ENCODE peak calls at places on chromosomes 11 and 22, in six cellular contexts. Y is MM.1S, J is H9, Q is fibroblast of lung, X is A549, T is left ventricle myocardium inferior. P is an unnamed sample. For H3K9me3, the result is how much of the 10 kb centered on the place peaks cover.

GRCh38 chr22:46212195-46212594 is 37.9 kb downstream of the CDPF1 start:
- DNase-seq in T (no peak), J (no peak), Y (no peak), Q (no peak), X (no peak), P (no peak)

GRCh38 chr11:97854357-97854756 is 1166.4 kb upstream of the CNTN5 start:
- DNase-seq in Y (no peak), J (no peak), X (no peak), T (no peak), Q (no peak), P (no peak)

GRCh38 chr11:77029829-77030228 is 4.4 kb upstream of the B3GNT6 start:
- DNase-seq in J (no peak), Y (no peak), X (no peak), Q (no peak), T (no peak), P (no peak)

GRCh38 chr22:39592104-39593060 is 21.8 kb downstream of the CACNA1I start:
- DNase-seq in Y (no peak), T (no peak), Q (peak), X (peak), J (no peak), P (no peak)

GRCh38 chr11:35082322-35083180 is 56.4 kb upstream of the CD44 start:
- DNase-seq in X (peak), Q (peak), J (peak), Y (peak), T (peak), P (peak)

GRCh38 chr22:30275625-30276024 is 9.0 kb upstream of the OSM start:
- DNase-seq in X (no peak), Y (no peak), T (no peak), Q (no peak), J (no peak), P (no peak)

GRCh38 chr11:121241300-121242176 is 51.0 kb upstream of the SC5D start:
- DNase-seq in J (peak), Q (no peak), Y (no peak), X (no peak), T (no peak), P (no peak)

GRCh38 chr11:19460718-19461405 is 220.1 kb upstream of the E2F8 start:
- DNase-seq in Y (no peak), T (peak), Q (peak), J (no peak), X (no peak), P (no peak)

GRCh38 chr11:118851970-118852369 is 31.7 kb upstream of the CXCR5 start:
- DNase-seq in Y (peak), X (no peak), T (no peak), J (no peak), Q (no peak), P (no peak)

GRCh38 chr11:126465573-126466287 is 110.2 kb downstream of the ST3GAL4 start:
- DNase-seq in X (no peak), T (no peak), Y (peak), Q (no peak), J (no peak), P (no peak)

GRCh38 chr11:22512457-22512856 is 113.2 kb downstream of the FANCF start:
- DNase-seq in J (no peak), T (no peak), X (no peak), Y (no peak), Q (no peak), P (no peak)

GRCh38 chr11:60914620-60915249 is 777 bp downstream of the TMEM109 start:
- DNase-seq in J (peak), X (peak), Q (peak), Y (peak), T (no peak), P (peak)

GRCh38 chr22:22704156-22704946 is 59.9 kb downstream of the GGTLC2 start:
- DNase-seq in J (peak), Y (no peak), X (no peak), Q (no peak), T (no peak), P (no peak)

GRCh38 chr11:94171693-94172440 is 43.2 kb downstream of the PANX1 start:
- DNase-seq in Y (peak), J (peak), Q (peak), T (no peak), X (peak), P (no peak)

GRCh38 chr11:131632971-131633370 is 262.6 kb downstream of the NTM start:
- DNase-seq in Y (no peak), X (no peak), Q (no peak), J (no peak), T (no peak), P (no peak)

GRCh38 chr11:83819936-83820549 is 533.9 kb upstream of the CCDC90B start:
- DNase-seq in Y (peak), X (peak), Q (peak), J (no peak), T (no peak), P (no peak)

GRCh38 chr11:130850185-130850944 is 65.9 kb downstream of the SNX19 start:
- DNase-seq in X (no peak), Q (no peak), T (no peak), J (no peak), Y (no peak), P (no peak)

GRCh38 chr11:57288771-57289579 is 35.8 kb downstream of the TNKS1BP1 start:
- DNase-seq in T (no peak), Q (peak), Y (no peak), X (no peak), J (no peak), P (no peak)

GRCh38 chr11:7577226-7577882 is 63.6 kb downstream of the PPFIBP2 start:
- DNase-seq in Y (no peak), X (no peak), J (no peak), T (peak), Q (peak), P (peak)

GRCh38 chr11:27950339-27950738 is 157.6 kb downstream of the KIF18A start:
- DNase-seq in J (peak), X (no peak), Q (no peak), T (no peak), Y (no peak), P (no peak)

GRCh38 chr11:33700425-33701271 is at the start of gene C11orf91:
- DNase-seq in X (peak), J (peak), Q (peak), Y (peak), T (peak), P (peak)

GRCh38 chr22:44026066-44026629 is 2.0 kb downstream of the PARVB start:
- DNase-seq in Y (no peak), X (no peak), Q (no peak), T (no peak), J (no peak), P (no peak)

GRCh38 chr22:45887202-45888131 is 89.5 kb downstream of the WNT7B start:
- DNase-seq in J (peak), Q (no peak), Y (no peak), T (peak), X (no peak), P (no peak)

GRCh38 chr11:5791165-5791564 is at the start of gene OR52N1:
- DNase-seq in J (no peak), Q (no peak), X (no peak), T (no peak), Y (no peak), P (no peak)

GRCh38 chr11:36373040-36374010 is 77.2 kb downstream of the PRR5L start:
- DNase-seq in Q (no peak), J (no peak), Y (no peak), T (no peak), X (no peak), P (no peak)

GRCh38 chr11:41943671-41944070 is 484.2 kb upstream of the LRRC4C start:
- DNase-seq in J (no peak), T (no peak), Q (no peak), Y (no peak), X (no peak), P (no peak)

GRCh38 chr11:65437436-65438227 is 15.0 kb downstream of the NEAT1 start:
- DNase-seq in Q (peak), X (no peak), J (no peak), T (no peak), Y (no peak), P (peak)

GRCh38 chr11:78346799-78347198 is 70.8 kb downstream of the GAB2 start:
- DNase-seq in X (no peak), Q (no peak), T (no peak), Y (no peak), J (no peak), P (no peak)

GRCh38 chr22:50173221-50173982 is 2.9 kb downstream of the PANX2 start:
- DNase-seq in X (no peak), Q (no peak), T (no peak), Y (no peak), J (no peak), P (no peak)

GRCh38 chr11:18676803-18677202 is 21.8 kb upstream of the TMEM86A start:
- DNase-seq in Y (no peak), T (no peak), J (no peak), X (no peak), Q (no peak), P (no peak)

GRCh38 chr11:68135161-68135560 is 14.0 kb upstream of the CHKA start:
- DNase-seq in J (no peak), X (no peak), Q (no peak), T (no peak), Y (no peak), P (no peak)
- H3K9me3 ChIP-seq in J (under half), X (under half), Q (under half), T (under half), Y (under half), P (under half)

GRCh38 chr11:122864386-122864785 is 18.2 kb upstream of the JHY start:
- DNase-seq in J (no peak), X (no peak), Y (no peak), T (no peak), Q (no peak), P (no peak)
- TF ChIP-seq CTCF in J (no peak), X (no peak), Y (no peak), T (no peak), Q (no peak), P (no peak)

DNA sequence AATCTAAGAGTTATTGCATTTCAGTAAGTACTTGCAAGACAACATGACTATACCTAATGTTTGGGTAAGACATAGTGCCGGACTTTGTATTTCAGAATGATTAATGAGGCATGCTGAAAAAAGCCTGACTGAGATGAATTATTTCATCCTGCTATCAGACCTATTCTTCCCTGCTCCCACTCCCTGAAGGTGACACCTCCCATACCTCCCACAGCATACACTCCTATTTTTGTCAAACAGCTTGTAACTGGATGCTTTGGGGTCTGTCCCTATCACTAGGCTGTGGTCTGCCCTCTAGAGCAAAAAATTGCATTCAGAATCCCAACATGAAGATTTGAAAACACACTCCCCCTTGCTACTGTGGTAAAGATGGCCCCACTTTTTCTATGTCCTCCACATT is 10.9 kb upstream of the SCN3B start:
- DNase-seq in Q (no peak), J (no peak), T (no peak), X (no peak), Y (no peak), P (no peak)
- H3K9me3 ChIP-seq in Q (under half), J (under half), T (under half), X (under half), Y (under half), P (under half)

DNA sequence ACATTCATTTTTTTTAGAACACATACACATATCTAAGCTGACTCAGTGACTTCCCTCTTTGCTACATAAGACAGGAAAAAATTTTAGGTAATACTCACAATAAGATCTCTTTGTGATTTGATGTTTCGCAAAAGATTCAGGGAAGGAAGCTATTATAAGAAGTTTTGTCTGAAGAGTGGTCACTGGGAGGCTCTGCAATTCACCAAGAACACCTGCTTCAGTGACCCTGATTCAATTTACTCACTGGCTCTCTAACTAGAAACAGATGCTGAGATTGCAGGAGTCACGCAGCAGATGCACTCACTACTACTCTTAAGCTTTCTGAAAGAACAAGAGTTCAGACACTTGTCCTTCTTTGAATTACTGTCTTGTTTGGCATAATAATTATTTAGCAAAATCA is 193.6 kb upstream of the DDI1 start:
- DNase-seq in T (no peak), Y (no peak), Q (peak), J (no peak), X (no peak), P (no peak)
- TF ChIP-seq CTCF in T (no peak), Y (no peak), Q (no peak), J (no peak), X (no peak), P (no peak)

DNA sequence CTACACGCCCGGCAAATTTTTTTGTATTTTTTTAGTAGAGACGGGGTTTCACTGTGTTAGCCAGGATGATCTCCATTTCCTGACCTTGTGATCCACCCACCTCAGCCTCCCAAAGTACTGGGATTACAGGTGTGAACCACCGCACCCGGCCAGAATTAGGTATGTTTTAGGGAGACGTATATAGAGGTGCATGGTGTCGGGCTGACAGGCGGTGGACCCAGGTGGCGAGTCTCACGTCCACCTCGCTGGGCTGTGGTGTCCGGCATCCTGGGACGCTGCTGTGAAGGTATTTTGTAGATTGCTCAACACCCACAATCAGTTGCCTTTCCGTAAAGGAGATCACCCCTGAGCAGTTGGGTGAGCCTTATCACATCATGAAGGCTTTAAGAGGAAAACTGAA is 728.6 kb downstream of the BRD1 start:
- DNase-seq in T (no peak), Q (no peak), J (no peak), Y (no peak), X (no peak), P (no peak)
- H3K9me3 ChIP-seq in T (under half), Q (under half), J (under half), Y (under half), X (under half), P (under half)

DNA sequence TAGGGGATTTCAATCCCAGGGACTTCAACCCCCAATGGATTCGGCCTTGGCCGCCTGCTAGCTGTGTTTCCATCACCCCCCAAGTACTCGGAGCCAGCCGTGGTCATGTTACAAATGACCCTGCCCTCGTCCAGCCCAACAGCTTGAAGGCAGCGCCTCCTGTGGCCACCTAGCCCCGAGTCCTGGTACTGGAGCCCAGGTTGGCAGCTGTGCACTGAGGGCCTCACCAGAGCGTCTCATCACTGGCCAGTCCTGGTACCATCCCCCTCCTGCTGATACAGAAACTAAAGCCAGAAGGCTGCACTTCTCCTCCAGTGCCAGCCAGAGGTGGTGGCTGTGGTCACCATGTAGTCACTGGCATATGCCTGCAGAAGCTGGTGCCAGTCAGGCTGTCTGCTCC is 44.9 kb upstream of the FADD start:
- DNase-seq in T (no peak), Y (no peak), Q (peak), X (peak), J (peak), P (no peak)
- TF ChIP-seq CTCF in T (peak), Y (no peak), Q (peak), X (no peak), J (peak), P (no peak)

P was measured in gastrocnemius medialis.